ENCODE peak calls at places on chromosome 19, in four cellular contexts. Z is H1, H is H9, I is neuronal stem cell. V is an unnamed sample.

GRCh38 chr19:2469102-2469914 is 6.6 kb upstream of the GADD45B start:
- DNase-seq in Z (no peak), H (peak; percentile 83), I (no peak), V (peak; percentile 83)

GRCh38 chr19:19406878-19407639 is 1.6 kb downstream of the GATAD2A start:
- DNase-seq in Z (no peak), H (no peak), I (no peak), V (peak; percentile 78)

GRCh38 chr19:3398114-3398899 is 31.9 kb downstream of the NFIC start:
- DNase-seq in Z (no peak), H (peak; percentile 51), I (no peak), V (peak; percentile 55)

GRCh38 chr19:7480222-7480974 is 8.4 kb downstream of the PEX11G start:
- DNase-seq in Z (no peak), H (no peak), I (no peak), V (no peak)

GRCh38 chr19:46076031-46076880 is 35.5 kb upstream of the IGFL4 start:
- DNase-seq in Z (no peak), H (no peak), I (no peak), V (no peak)

GRCh38 chr19:41377977-41378707 is 1.8 kb downstream of the TMEM91 start:
- DNase-seq in Z (peak; percentile 33), H (peak; percentile 73), I (no peak), V (peak; percentile 54)

GRCh38 chr19:11598746-11599145 is 1.5 kb downstream of the ZNF627 start:
- DNase-seq in Z (no peak), H (no peak), I (no peak), V (no peak)

GRCh38 chr19:27779953-27780352 is 1433.0 kb downstream of the UQCRFS1 start:
- DNase-seq in Z (no peak), H (no peak), I (no peak), V (no peak)

GRCh38 chr19:45016388-45017314 is 15.4 kb downstream of the RELB start:
- DNase-seq in Z (no peak), H (peak; percentile 81), I (peak; percentile 51), V (peak; percentile 76)

GRCh38 chr19:46748325-46749109 is 2.3 kb upstream of the STRN4 start:
- DNase-seq in Z (no peak), H (peak; percentile 84), I (peak; percentile 57), V (peak; percentile 79)

GRCh38 chr19:46967578-46968018 is 52.0 kb upstream of the NPAS1 start:
- DNase-seq in Z (no peak), H (no peak), I (no peak), V (no peak)

GRCh38 chr19:43620061-43621001 is 902 bp upstream of the ZNF428 start:
- DNase-seq in Z (no peak), H (no peak), I (no peak), V (no peak)

GRCh38 chr19:56668676-56669075 is 2.9 kb downstream of the ZNF835 start:
- DNase-seq in Z (no peak), H (no peak), I (no peak), V (no peak)

GRCh38 chr19:29777916-29778315 is 33.9 kb upstream of the CCNE1 start:
- DNase-seq in Z (no peak), H (no peak), I (no peak), V (peak; percentile 6)

GRCh38 chr19:35509018-35509652 is 4.3 kb downstream of the DMKN start:
- DNase-seq in Z (no peak), H (peak; percentile 79), I (no peak), V (no peak)

GRCh38 chr19:42352216-42352892 is 26.9 kb downstream of the MEGF8 start:
- DNase-seq in Z (no peak), H (no peak), I (peak; percentile 20), V (peak; percentile 6)

GRCh38 chr19:8355631-8356402 is 8.1 kb upstream of the ANGPTL4 start:
- DNase-seq in Z (no peak), H (no peak), I (no peak), V (peak; percentile 100)

GRCh38 chr19:49677232-49677881 is at the start of gene PRMT1:
- DNase-seq in Z (no peak), H (peak; percentile 69), I (no peak), V (no peak)

GRCh38 chr19:16296713-16297112 is 27.9 kb upstream of the KLF2 start:
- DNase-seq in Z (no peak), H (no peak), I (no peak), V (no peak)

GRCh38 chr19:41698746-41699230 is 9.6 kb upstream of the CEACAM5 start:
- DNase-seq in Z (no peak), H (no peak), I (no peak), V (no peak)

GRCh38 chr19:12544401-12544876 is 6.8 kb downstream of the ZNF564 start:
- DNase-seq in Z (no peak), H (no peak), I (no peak), V (no peak)

GRCh38 chr19:8489591-8490394 is 12.6 kb downstream of the PRAM1 start:
- DNase-seq in Z (no peak), H (peak; percentile 50), I (no peak), V (no peak)

GRCh38 chr19:13859361-13859880 is 17.5 kb upstream of the NANOS3 start:
- DNase-seq in Z (no peak), H (no peak), I (no peak), V (peak; percentile 66)

GRCh38 chr19:46283771-46284170 is 13.1 kb upstream of the HIF3A start:
- DNase-seq in Z (no peak), H (no peak), I (no peak), V (no peak)

GRCh38 chr19:43474487-43474886 is 9.1 kb upstream of the LYPD3 start:
- DNase-seq in Z (no peak), H (no peak), I (no peak), V (no peak)

GRCh38 chr19:42403586-42403985 is 13.5 kb upstream of the CNFN start:
- DNase-seq in Z (no peak), H (no peak), I (no peak), V (no peak)

GRCh38 chr19:992670-993055 is 7.6 kb upstream of the GRIN3B start:
- DNase-seq in Z (no peak), H (no peak), I (no peak), V (no peak)

GRCh38 chr19:990746-991145 is 6.6 kb downstream of the WDR18 start:
- DNase-seq in Z (no peak), H (no peak), I (no peak), V (no peak)

GRCh38 chr19:993361-993830 is 6.8 kb upstream of the GRIN3B start:
- DNase-seq in Z (no peak), H (no peak), I (no peak), V (no peak)

GRCh38 chr19:991174-991931 is 7.2 kb downstream of the WDR18 start:
- DNase-seq in Z (no peak), H (peak; percentile 87), I (no peak), V (peak; percentile 56)

GRCh38 chr19:991932-992669 is 8.0 kb downstream of the WDR18 start:
- DNase-seq in Z (no peak), H (no peak), I (no peak), V (no peak)
- H2BK12ac ChIP-seq in Z (no peak overlapping the region), H (no peak overlapping the region), I (peak overlapping the region; percentile 10), V (no peak overlapping the region)

GRCh38 chr19:9883764-9884163 is 48.6 kb downstream of the PIN1 start:
- DNase-seq in Z (no peak), H (no peak), I (no peak), V (no peak)
- H2AFZ ChIP-seq in Z (no peak overlapping the region), H (no peak overlapping the region), I (no peak overlapping the region), V (no peak overlapping the region)

DNA sequence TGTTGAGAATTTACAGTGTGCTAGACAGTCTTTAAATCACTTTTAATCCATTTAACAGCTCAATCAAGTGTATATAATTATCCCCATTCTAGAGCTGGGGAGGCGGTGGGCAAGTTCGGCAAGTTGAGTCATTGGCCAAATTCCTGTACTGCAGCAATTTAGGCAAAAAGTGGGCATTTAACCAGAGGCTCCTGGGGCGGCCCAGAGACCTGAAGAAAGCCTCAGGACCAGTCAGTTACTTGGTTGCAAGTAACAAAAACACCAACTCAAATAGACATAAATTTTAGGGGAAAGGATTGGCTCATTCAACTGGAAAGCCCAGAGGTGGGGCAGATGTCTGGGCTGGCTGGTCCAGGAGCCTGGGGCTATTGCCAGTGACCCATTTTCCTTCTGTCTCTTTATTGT is 97.1 kb downstream of the SIPA1L3 start:
- DNase-seq in Z (no peak), H (no peak), I (no peak), V (no peak)
- H2BK12ac ChIP-seq in Z (peak overlapping the region; percentile 5), H (no peak overlapping the region), I (no peak overlapping the region), V (peak overlapping the region; percentile 6)

GRCh38 chr19:18390075-18390909 is 4.3 kb downstream of the GDF15 start:
- DNase-seq in Z (no peak), H (no peak), I (no peak), V (peak; percentile 76)

GRCh38 chr19:18389095-18389735 is 3.3 kb downstream of the GDF15 start:
- DNase-seq in Z (no peak), H (no peak), I (no peak), V (no peak)

GRCh38 chr19:18389736-18390074 is 3.7 kb downstream of the GDF15 start:
- DNase-seq in Z (no peak), H (no peak), I (no peak), V (no peak)

GRCh38 chr19:18387395-18387794 is 1.4 kb downstream of the GDF15 start:
- DNase-seq in Z (no peak), H (no peak), I (no peak), V (peak; percentile 50)

GRCh38 chr19:18388328-18389094 is 2.6 kb downstream of the GDF15 start:
- DNase-seq in Z (no peak), H (peak; percentile 88), I (peak; percentile 76), V (peak; percentile 57)
- H2AFZ ChIP-seq in Z (no peak overlapping the region), H (no peak overlapping the region), I (peak overlapping the region; percentile 79), V (no peak overlapping the region)

GRCh38 chr19:39517432-39517831 is 2.5 kb downstream of the SELENOV start:
- DNase-seq in Z (no peak), H (no peak), I (no peak), V (no peak)

GRCh38 chr19:39515551-39516191 is 732 bp downstream of the SELENOV start:
- DNase-seq in Z (no peak), H (no peak), I (no peak), V (no peak)

GRCh38 chr19:39514840-39515550 is at the start of gene SELENOV:
- DNase-seq in Z (no peak), H (peak; percentile 83), I (no peak), V (no peak)

GRCh38 chr19:39518458-39518857 is 3.5 kb downstream of the SELENOV start:
- DNase-seq in Z (no peak), H (peak; percentile 71), I (no peak), V (no peak)

DNA sequence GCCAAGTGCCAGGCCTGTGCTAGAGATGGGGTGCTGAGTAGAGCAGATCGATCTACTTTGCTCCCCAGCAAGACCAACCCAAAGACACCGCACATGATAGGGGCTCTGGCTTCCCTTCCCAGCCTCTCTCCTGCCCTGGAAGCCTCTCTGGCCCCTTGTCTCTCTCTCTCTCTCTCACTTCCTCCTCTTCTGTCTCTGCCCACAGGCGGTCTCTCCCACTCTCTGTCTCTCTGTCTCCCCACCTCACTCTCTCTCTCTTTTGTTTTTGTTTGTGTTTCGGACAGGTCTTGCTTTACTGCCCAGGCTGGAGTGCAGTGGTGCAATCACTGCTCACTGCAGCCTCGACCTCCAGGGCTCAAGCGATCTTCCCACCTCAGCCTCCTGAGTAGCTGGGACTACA is 1.3 kb downstream of the SELENOV start:
- DNase-seq in Z (no peak), H (peak; percentile 38), I (no peak), V (no peak)
- H2BK12ac ChIP-seq in Z (no peak overlapping the region), H (no peak overlapping the region), I (no peak overlapping the region), V (no peak overlapping the region)

V was measured in mesenchymal stem cell.